ENCODE peak calls at places on chromosomes 3 and 15, in five cellular contexts. S is OCI-LY7, Z is adrenal gland, R is esophagus muscularis mucosa, B is keratinocyte. A is an unnamed sample.

GRCh38 chr3:151067158-151067557 is 18.3 kb upstream of the MED12L start:
- DNase-seq in R (no peak), Z (no peak), S (peak; percentile 60), B (no peak), A (no peak)

GRCh38 chr3:8886556-8886955 is 76.7 kb downstream of the RAD18 start:
- DNase-seq in S (no peak), B (no peak), Z (no peak), R (no peak), A (no peak)

GRCh38 chr3:172156309-172156998 is 117.1 kb downstream of the FNDC3B start:
- DNase-seq in Z (no peak), S (no peak), R (no peak), B (peak; percentile 48), A (no peak)

GRCh38 chr3:140134231-140134630 is 199.2 kb downstream of the CLSTN2 start:
- DNase-seq in R (no peak), B (no peak), S (no peak), Z (no peak), A (no peak)

GRCh38 chr15:71136159-71137137 is 21.2 kb downstream of the THSD4 start:
- DNase-seq in S (no peak), B (peak; percentile 58), R (no peak), Z (no peak), A (no peak)

GRCh38 chr3:50587373-50587772 is 18.1 kb downstream of the HEMK1 start:
- DNase-seq in S (no peak), R (no peak), B (no peak), Z (no peak), A (no peak)

GRCh38 chr15:47887181-47887580 is 169.9 kb downstream of the SEMA6D start:
- DNase-seq in R (no peak), Z (no peak), B (no peak), S (no peak), A (no peak)

GRCh38 chr15:65189102-65189740 is 4.1 kb upstream of the CLPX start:
- DNase-seq in Z (peak; percentile 54), B (no peak), S (peak; percentile 66), R (no peak), A (no peak)

GRCh38 chr3:167406876-167407492 is 26.9 kb upstream of the ZBBX start:
- DNase-seq in R (no peak), S (peak; percentile 41), Z (peak; percentile 73), B (peak; percentile 26), A (no peak)

GRCh38 chr3:94739420-94739819 is 676.6 kb downstream of the NSUN3 start:
- DNase-seq in S (no peak), Z (no peak), R (no peak), B (no peak), A (no peak)

GRCh38 chr3:129727707-129728106 is 121.2 kb upstream of the PLXND1 start:
- DNase-seq in S (no peak), Z (no peak), R (no peak), B (no peak), A (no peak)

GRCh38 chr3:146342971-146343370 is 92.1 kb upstream of the PLSCR4 start:
- DNase-seq in S (no peak), Z (no peak), B (no peak), R (no peak), A (no peak)

GRCh38 chr3:130354430-130354829 is 9.0 kb downstream of the COL6A5 start:
- DNase-seq in S (no peak), Z (no peak), R (no peak), B (no peak), A (no peak)

GRCh38 chr3:129081503-129081902 is 20.9 kb downstream of the GP9 start:
- DNase-seq in S (no peak), B (no peak), Z (no peak), R (no peak), A (no peak)

GRCh38 chr15:45378149-45378912 is at the start of gene GATM:
- DNase-seq in B (no peak), S (no peak), R (peak; percentile 93), Z (peak; percentile 89), A (peak; percentile 90)

GRCh38 chr15:88204584-88204983 is 52.0 kb downstream of the NTRK3 start:
- DNase-seq in S (no peak), R (no peak), B (no peak), Z (no peak), A (no peak)

GRCh38 chr3:96012941-96013340 is 801.5 kb upstream of the EPHA6 start:
- DNase-seq in S (no peak), R (no peak), Z (no peak), B (no peak), A (no peak)

GRCh38 chr3:42161050-42161935 is 70.1 kb downstream of the TRAK1 start:
- DNase-seq in R (no peak), S (no peak), B (no peak), Z (no peak), A (no peak)

GRCh38 chr15:45429974-45430792 is 51.8 kb upstream of the GATM start:
- DNase-seq in S (peak; percentile 53), B (no peak), R (peak; percentile 92), Z (peak; percentile 67), A (peak; percentile 92)

GRCh38 chr15:35657679-35658201 is 111.8 kb upstream of the DPH6 start:
- DNase-seq in S (no peak), R (no peak), Z (no peak), B (no peak), A (no peak)

GRCh38 chr3:189710620-189711388 is 79.6 kb downstream of the TP63 start:
- DNase-seq in B (peak; percentile 54), R (no peak), S (no peak), Z (peak; percentile 69), A (no peak)

GRCh38 chr3:180358179-180358578 is 243.8 kb upstream of the TTC14 start:
- DNase-seq in R (no peak), B (no peak), S (no peak), Z (no peak), A (no peak)

GRCh38 chr3:78736863-78737262 is 1030.9 kb downstream of the ROBO1 start:
- DNase-seq in B (peak; percentile 40), R (no peak), S (no peak), Z (no peak), A (no peak)

GRCh38 chr15:70361106-70361505 is 263.4 kb upstream of the TLE3 start:
- DNase-seq in Z (no peak), R (no peak), B (no peak), S (no peak), A (peak; percentile 71)

GRCh38 chr15:60569596-60569995 is 90.7 kb upstream of the ICE2 start:
- DNase-seq in R (no peak), Z (no peak), B (no peak), S (no peak), A (no peak)

GRCh38 chr3:54954019-54954418 is 26.2 kb upstream of the LRTM1 start:
- DNase-seq in B (peak; percentile 9), S (no peak), Z (peak; percentile 80), R (no peak), A (no peak)

GRCh38 chr15:44023176-44023575 is 171.9 kb downstream of the FRMD5 start:
- DNase-seq in S (no peak), B (no peak), R (no peak), Z (no peak), A (no peak)

GRCh38 chr15:61299060-61299763 is 70.1 kb upstream of the RORA start:
- DNase-seq in B (no peak), S (no peak), Z (no peak), R (no peak), A (no peak)

GRCh38 chr3:56980798-56981390 is 79.6 kb upstream of the SPATA12 start:
- DNase-seq in Z (peak; percentile 88), B (peak; percentile 87), S (no peak), R (no peak), A (no peak)

GRCh38 chr3:105516972-105517371 is 150.3 kb downstream of the ALCAM start:
- DNase-seq in R (no peak), S (no peak), Z (no peak), B (no peak), A (no peak)
- TF ChIP-seq CTCF in R (no peak), S (no peak), Z (no peak), B (no peak), A (peak; percentile 11)

DNA sequence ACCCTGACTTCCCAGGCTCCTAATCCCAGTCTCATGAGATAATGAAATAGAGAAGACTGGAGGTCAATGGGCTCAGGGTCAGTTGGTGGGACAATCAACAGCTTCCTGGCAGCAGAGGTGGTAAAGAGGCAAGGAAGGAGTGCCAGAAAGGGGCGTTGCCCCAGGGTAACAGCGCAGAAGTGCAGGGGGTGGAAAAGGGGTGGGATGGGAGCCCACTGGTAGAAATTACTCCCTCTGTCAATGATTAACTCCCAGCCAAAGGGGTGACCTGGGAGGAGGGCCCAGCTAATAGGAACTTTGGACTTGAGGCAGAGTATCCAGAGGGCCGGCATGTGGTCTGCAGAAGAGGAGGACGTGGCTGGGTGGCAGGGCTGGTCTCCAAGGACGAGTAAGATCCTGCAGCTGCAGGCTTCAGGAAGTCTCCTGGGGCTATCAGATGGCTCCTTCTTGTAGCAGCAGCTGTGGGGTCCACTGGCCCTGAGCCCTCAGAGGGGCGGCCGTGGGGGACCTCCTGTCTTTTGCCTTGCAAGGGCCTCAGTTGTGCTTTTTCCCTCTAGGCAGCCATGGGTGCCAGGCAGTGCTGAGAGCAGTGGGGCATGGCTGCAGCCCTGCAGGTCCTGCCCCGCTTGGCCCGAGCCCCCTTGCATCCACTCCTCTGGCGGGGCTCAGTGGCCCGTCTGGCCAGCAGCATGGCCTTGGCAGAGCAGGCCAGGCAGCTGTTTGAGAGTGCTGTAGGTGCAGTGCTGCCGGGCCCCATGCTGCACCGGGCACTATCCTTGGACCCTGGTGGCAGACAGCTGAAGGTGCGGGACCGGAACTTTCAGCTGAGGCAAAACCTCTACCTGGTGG is 2.3 kb downstream of the GLYCTK start:
- DNase-seq in B (no peak), Z (no peak), S (no peak), R (no peak), A (no peak)
- TF ChIP-seq CTCF in B (no peak), Z (no peak), S (no peak), R (no peak), A (no peak)

GRCh38 chr3:185195652-185196051 is 42.8 kb upstream of the C3orf70 start:
- DNase-seq in B (no peak), S (no peak), Z (no peak), R (no peak), A (no peak)

GRCh38 chr3:185197071-185197470 is 44.2 kb upstream of the C3orf70 start:
- DNase-seq in S (no peak), R (no peak), B (no peak), Z (no peak), A (no peak)

GRCh38 chr3:185204894-185205293 is 49.0 kb downstream of the EHHADH start:
- DNase-seq in Z (no peak), S (no peak), B (no peak), R (no peak), A (no peak)

GRCh38 chr3:185200639-185201038 is 47.8 kb upstream of the C3orf70 start:
- DNase-seq in R (no peak), Z (no peak), B (peak; percentile 74), S (no peak), A (no peak)

GRCh38 chr3:185199671-185200070 is 46.8 kb upstream of the C3orf70 start:
- DNase-seq in B (no peak), S (no peak), R (no peak), Z (no peak), A (no peak)
- TF ChIP-seq CTCF in B (no peak), S (peak; percentile 43), R (no peak), Z (no peak), A (no peak)

GRCh38 chr3:127824151-127824825 is 2.0 kb upstream of the MGLL start:
- DNase-seq in Z (no peak), R (no peak), S (no peak), B (no peak), A (no peak)

GRCh38 chr3:127827808-127828207 is 5.5 kb upstream of the MGLL start:
- DNase-seq in S (no peak), R (no peak), Z (no peak), B (no peak), A (no peak)

GRCh38 chr3:127822836-127823589 is 698 bp upstream of the MGLL start:
- DNase-seq in Z (peak; percentile 64), R (no peak), B (no peak), S (no peak), A (no peak)

GRCh38 chr3:127823590-127823857 is 1.2 kb upstream of the MGLL start:
- DNase-seq in S (no peak), B (no peak), R (no peak), Z (no peak), A (no peak)

GRCh38 chr3:127825764-127826163 is 3.4 kb upstream of the MGLL start:
- DNase-seq in R (no peak), S (no peak), B (no peak), Z (no peak), A (no peak)
- TF ChIP-seq CTCF in R (no peak), S (no peak), B (no peak), Z (no peak), A (peak; percentile 31)